ENCODE peak calls at places on chromosomes 1 and 21, in ten cellular contexts. One of them, this sample, is unnamed. For H3K4me1, the result is how much of the 10 kb centered on the place peaks cover.

GRCh38 chr21:46334351-46335140 is 10.6 kb downstream of the PCNT start:
- DNase-seq in A549: no peak
- DNase-seq in colonic mucosa: no peak
- DNase-seq in lower lobe of right lung: no peak
- DNase-seq in psoas muscle: no peak
- DNase-seq in left ventricle myocardium inferior: no peak
- DNase-seq in body of pancreas: no peak
- DNase-seq in OCI-LY7: no peak
- DNase-seq in thoracic aorta: no peak
- DNase-seq in heart right ventricle: no peak
- DNase-seq in this sample: no peak

GRCh38 chr1:7755448-7755847 is 15.6 kb upstream of the VAMP3 start:
- DNase-seq in body of pancreas: no peak
- DNase-seq in thoracic aorta: no peak
- DNase-seq in A549: peak
- DNase-seq in heart right ventricle: no peak
- DNase-seq in left ventricle myocardium inferior: no peak
- DNase-seq in lower lobe of right lung: no peak
- DNase-seq in colonic mucosa: no peak
- DNase-seq in psoas muscle: no peak
- DNase-seq in OCI-LY7: peak
- DNase-seq in this sample: no peak

GRCh38 chr1:15935056-15935950 is 40.6 kb downstream of the ZBTB17 start:
- DNase-seq in heart right ventricle: no peak
- DNase-seq in colonic mucosa: no peak
- DNase-seq in body of pancreas: no peak
- DNase-seq in left ventricle myocardium inferior: no peak
- DNase-seq in lower lobe of right lung: no peak
- DNase-seq in A549: no peak
- DNase-seq in thoracic aorta: no peak
- DNase-seq in OCI-LY7: no peak
- DNase-seq in psoas muscle: no peak
- DNase-seq in this sample: peak

GRCh38 chr1:89198500-89199072 is at the start of gene GBP4:
- DNase-seq in psoas muscle: peak
- DNase-seq in lower lobe of right lung: peak
- DNase-seq in A549: peak
- DNase-seq in OCI-LY7: no peak
- DNase-seq in colonic mucosa: peak
- DNase-seq in body of pancreas: peak
- DNase-seq in left ventricle myocardium inferior: peak
- DNase-seq in thoracic aorta: no peak
- DNase-seq in heart right ventricle: peak
- DNase-seq in this sample: peak

GRCh38 chr1:9960705-9961562 is 17.7 kb downstream of the NMNAT1 start:
- DNase-seq in A549: no peak
- DNase-seq in lower lobe of right lung: no peak
- DNase-seq in heart right ventricle: no peak
- DNase-seq in OCI-LY7: peak
- DNase-seq in thoracic aorta: no peak
- DNase-seq in psoas muscle: no peak
- DNase-seq in left ventricle myocardium inferior: no peak
- DNase-seq in colonic mucosa: no peak
- DNase-seq in body of pancreas: no peak
- DNase-seq in this sample: no peak

GRCh38 chr1:155064109-155064812 is 721 bp downstream of the EFNA4 start:
- DNase-seq in thoracic aorta: no peak
- DNase-seq in colonic mucosa: peak
- DNase-seq in body of pancreas: no peak
- DNase-seq in OCI-LY7: peak
- DNase-seq in A549: peak
- DNase-seq in left ventricle myocardium inferior: no peak
- DNase-seq in heart right ventricle: no peak
- DNase-seq in lower lobe of right lung: no peak
- DNase-seq in psoas muscle: no peak
- DNase-seq in this sample: no peak

GRCh38 chr1:209257021-209257420 is 326.5 kb upstream of the CAMK1G start:
- DNase-seq in psoas muscle: no peak
- DNase-seq in thoracic aorta: no peak
- DNase-seq in heart right ventricle: no peak
- DNase-seq in A549: no peak
- DNase-seq in OCI-LY7: no peak
- DNase-seq in colonic mucosa: no peak
- DNase-seq in lower lobe of right lung: no peak
- DNase-seq in left ventricle myocardium inferior: no peak
- DNase-seq in body of pancreas: no peak
- DNase-seq in this sample: no peak

GRCh38 chr1:245512980-245513578 is 358.3 kb downstream of the KIF26B start:
- DNase-seq in lower lobe of right lung: no peak
- DNase-seq in psoas muscle: no peak
- DNase-seq in thoracic aorta: no peak
- DNase-seq in heart right ventricle: no peak
- DNase-seq in OCI-LY7: no peak
- DNase-seq in A549: no peak
- DNase-seq in body of pancreas: no peak
- DNase-seq in left ventricle myocardium inferior: no peak
- DNase-seq in colonic mucosa: no peak
- DNase-seq in this sample: no peak

GRCh38 chr1:89552481-89553194 is 28.0 kb downstream of the LRRC8B start:
- DNase-seq in thoracic aorta: no peak
- DNase-seq in psoas muscle: no peak
- DNase-seq in A549: no peak
- DNase-seq in OCI-LY7: peak
- DNase-seq in body of pancreas: no peak
- DNase-seq in lower lobe of right lung: no peak
- DNase-seq in heart right ventricle: no peak
- DNase-seq in left ventricle myocardium inferior: no peak
- DNase-seq in colonic mucosa: no peak
- DNase-seq in this sample: no peak

GRCh38 chr1:205346956-205347574 is 9.7 kb downstream of the KLHDC8A start:
- DNase-seq in colonic mucosa: no peak
- DNase-seq in psoas muscle: no peak
- DNase-seq in thoracic aorta: no peak
- DNase-seq in body of pancreas: no peak
- DNase-seq in A549: peak
- DNase-seq in left ventricle myocardium inferior: no peak
- DNase-seq in heart right ventricle: no peak
- DNase-seq in lower lobe of right lung: no peak
- DNase-seq in OCI-LY7: no peak
- DNase-seq in this sample: no peak

GRCh38 chr1:245409341-245410195 is 254.8 kb downstream of the KIF26B start:
- DNase-seq in body of pancreas: no peak
- DNase-seq in colonic mucosa: no peak
- DNase-seq in OCI-LY7: no peak
- DNase-seq in thoracic aorta: no peak
- DNase-seq in left ventricle myocardium inferior: no peak
- DNase-seq in psoas muscle: no peak
- DNase-seq in heart right ventricle: no peak
- DNase-seq in lower lobe of right lung: no peak
- DNase-seq in A549: no peak
- DNase-seq in this sample: no peak

GRCh38 chr1:152622803-152623202 is at the start of gene LCE3A:
- DNase-seq in heart right ventricle: no peak
- DNase-seq in OCI-LY7: no peak
- DNase-seq in lower lobe of right lung: no peak
- DNase-seq in body of pancreas: no peak
- DNase-seq in thoracic aorta: no peak
- DNase-seq in left ventricle myocardium inferior: no peak
- DNase-seq in colonic mucosa: no peak
- DNase-seq in A549: no peak
- DNase-seq in psoas muscle: peak
- DNase-seq in this sample: peak

GRCh38 chr1:233097546-233098254 is 147.3 kb downstream of the NTPCR start:
- DNase-seq in colonic mucosa: no peak
- DNase-seq in left ventricle myocardium inferior: no peak
- DNase-seq in heart right ventricle: no peak
- DNase-seq in A549: peak
- DNase-seq in body of pancreas: no peak
- DNase-seq in psoas muscle: no peak
- DNase-seq in lower lobe of right lung: no peak
- DNase-seq in thoracic aorta: no peak
- DNase-seq in OCI-LY7: no peak
- DNase-seq in this sample: no peak

GRCh38 chr1:150010388-150011115 is at the start of gene OTUD7B:
- DNase-seq in A549: peak
- DNase-seq in colonic mucosa: peak
- DNase-seq in body of pancreas: peak
- DNase-seq in left ventricle myocardium inferior: peak
- DNase-seq in thoracic aorta: peak
- DNase-seq in heart right ventricle: peak
- DNase-seq in lower lobe of right lung: peak
- DNase-seq in OCI-LY7: peak
- DNase-seq in psoas muscle: peak
- DNase-seq in this sample: peak

GRCh38 chr1:18556364-18556763 is 74.3 kb upstream of the PAX7 start:
- DNase-seq in lower lobe of right lung: no peak
- DNase-seq in A549: peak
- DNase-seq in thoracic aorta: no peak
- DNase-seq in colonic mucosa: no peak
- DNase-seq in left ventricle myocardium inferior: no peak
- DNase-seq in heart right ventricle: no peak
- DNase-seq in body of pancreas: no peak
- DNase-seq in psoas muscle: no peak
- DNase-seq in OCI-LY7: peak
- DNase-seq in this sample: no peak

GRCh38 chr1:215079456-215079855 is 3.1 kb upstream of the KCNK2 start:
- DNase-seq in colonic mucosa: no peak
- DNase-seq in heart right ventricle: no peak
- DNase-seq in body of pancreas: no peak
- DNase-seq in OCI-LY7: no peak
- DNase-seq in left ventricle myocardium inferior: no peak
- DNase-seq in psoas muscle: no peak
- DNase-seq in A549: no peak
- DNase-seq in thoracic aorta: no peak
- DNase-seq in lower lobe of right lung: no peak
- DNase-seq in this sample: no peak

DNA sequence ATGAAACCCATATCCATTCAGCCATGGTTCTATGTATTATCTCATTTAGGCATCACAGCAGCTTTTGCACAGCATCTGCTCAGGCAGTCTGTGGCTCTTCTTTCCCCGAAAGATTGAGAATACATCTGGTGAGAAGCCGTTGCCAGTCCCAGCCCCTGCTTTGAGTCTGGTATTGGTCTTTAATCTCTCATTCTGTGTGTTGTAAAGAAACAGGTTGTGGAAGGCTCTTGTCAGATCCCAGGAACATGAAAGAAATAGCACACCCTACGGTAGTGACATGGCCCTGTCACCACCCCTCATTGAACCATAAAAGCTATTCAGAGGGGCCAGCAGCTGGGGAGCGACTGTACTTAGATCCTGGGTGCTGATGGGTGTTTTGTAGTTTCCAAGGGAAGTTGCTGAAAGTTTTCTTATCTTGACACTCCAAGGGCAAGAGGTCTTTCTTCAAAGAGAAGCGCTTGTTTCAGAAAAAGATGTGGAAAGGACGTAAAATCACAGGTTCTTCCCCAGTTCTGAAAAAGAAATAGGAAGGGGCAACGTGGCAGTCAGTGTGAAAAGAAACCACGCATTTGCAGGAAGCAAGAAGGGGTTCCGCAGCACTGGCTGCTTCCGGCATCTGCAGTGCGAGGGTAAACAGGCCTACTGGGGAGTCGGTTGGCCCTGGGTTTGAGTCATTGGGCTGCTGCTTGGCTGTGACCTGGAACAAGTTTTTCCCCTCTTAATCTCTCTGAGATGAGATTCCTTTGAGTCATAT is 145.0 kb downstream of the DHRS3 start:
- DNase-seq in thoracic aorta: no peak
- DNase-seq in body of pancreas: no peak
- DNase-seq in colonic mucosa: no peak
- DNase-seq in heart right ventricle: no peak
- DNase-seq in psoas muscle: no peak
- DNase-seq in lower lobe of right lung: no peak
- DNase-seq in A549: no peak
- DNase-seq in OCI-LY7: no peak
- DNase-seq in left ventricle myocardium inferior: no peak
- DNase-seq in this sample: no peak
- TF ChIP-seq CTCF in thoracic aorta: no peak
- TF ChIP-seq CTCF in body of pancreas: no peak
- TF ChIP-seq CTCF in colonic mucosa: no peak
- TF ChIP-seq CTCF in heart right ventricle: no peak
- TF ChIP-seq CTCF in psoas muscle: no peak
- TF ChIP-seq CTCF in lower lobe of right lung: no peak
- TF ChIP-seq CTCF in A549: no peak
- TF ChIP-seq CTCF in OCI-LY7: no peak
- TF ChIP-seq CTCF in left ventricle myocardium inferior: no peak
- TF ChIP-seq CTCF in this sample: no peak

GRCh38 chr1:66275601-66276023 is 258.3 kb upstream of the SGIP1 start:
- DNase-seq in lower lobe of right lung: no peak
- DNase-seq in thoracic aorta: no peak
- DNase-seq in body of pancreas: no peak
- DNase-seq in OCI-LY7: no peak
- DNase-seq in heart right ventricle: peak
- DNase-seq in A549: no peak
- DNase-seq in psoas muscle: no peak
- DNase-seq in left ventricle myocardium inferior: no peak
- DNase-seq in colonic mucosa: no peak
- DNase-seq in this sample: no peak
- H3K27ac ChIP-seq in lower lobe of right lung: peak
- H3K27ac ChIP-seq in thoracic aorta: no peak
- H3K27ac ChIP-seq in body of pancreas: no peak
- H3K27ac ChIP-seq in OCI-LY7: no peak
- H3K27ac ChIP-seq in heart right ventricle: peak
- H3K27ac ChIP-seq in A549: peak
- H3K27ac ChIP-seq in psoas muscle: peak
- H3K27ac ChIP-seq in left ventricle myocardium inferior: peak
- H3K27ac ChIP-seq in colonic mucosa: peak
- H3K27ac ChIP-seq in this sample: no peak

GRCh38 chr21:33332143-33332542 is 7.4 kb downstream of the IFNAR1 start:
- DNase-seq in body of pancreas: no peak
- DNase-seq in colonic mucosa: no peak
- DNase-seq in heart right ventricle: no peak
- DNase-seq in A549: no peak
- DNase-seq in lower lobe of right lung: no peak
- DNase-seq in psoas muscle: no peak
- DNase-seq in thoracic aorta: no peak
- DNase-seq in OCI-LY7: peak
- DNase-seq in left ventricle myocardium inferior: no peak
- DNase-seq in this sample: no peak
- H3K4me1 ChIP-seq in body of pancreas: under half
- H3K4me1 ChIP-seq in colonic mucosa: under half
- H3K4me1 ChIP-seq in heart right ventricle: under half
- H3K4me1 ChIP-seq in A549: under half
- H3K4me1 ChIP-seq in lower lobe of right lung: under half
- H3K4me1 ChIP-seq in psoas muscle: under half
- H3K4me1 ChIP-seq in thoracic aorta: under half
- H3K4me1 ChIP-seq in OCI-LY7: half or more
- H3K4me1 ChIP-seq in left ventricle myocardium inferior: under half
- H3K4me1 ChIP-seq in this sample: under half

DNA sequence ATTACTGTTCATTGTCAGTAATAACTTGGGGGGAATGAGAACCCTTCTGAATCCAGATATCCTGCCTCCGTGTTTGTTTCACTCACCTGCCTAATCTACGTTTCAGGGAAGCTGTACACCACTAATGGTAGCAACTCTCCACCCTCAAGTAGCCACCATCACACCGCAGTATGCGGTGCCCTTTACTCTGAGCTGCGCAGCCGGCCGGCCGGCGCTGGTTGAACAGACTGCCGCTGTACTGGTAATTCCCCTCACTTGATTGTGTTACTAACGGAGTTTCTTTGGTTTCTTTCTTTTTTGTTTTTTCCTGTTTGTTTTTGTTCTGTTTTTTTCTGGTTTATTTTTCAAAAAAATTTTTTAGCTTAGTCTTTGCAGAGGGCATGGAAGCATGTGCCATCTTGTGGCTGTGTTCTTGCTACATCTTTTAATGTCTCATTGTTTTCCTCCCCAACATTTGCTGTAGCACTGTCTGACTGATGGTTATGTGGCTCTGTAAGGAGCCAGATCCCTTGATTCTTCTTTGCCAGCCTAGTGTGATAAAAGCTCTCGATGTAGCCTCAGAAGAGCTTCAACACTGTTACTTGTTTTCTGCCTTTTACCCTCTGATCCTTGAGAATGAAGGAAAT is 15.9 kb upstream of the OLFML3 start:
- DNase-seq in heart right ventricle: no peak
- DNase-seq in thoracic aorta: no peak
- DNase-seq in colonic mucosa: no peak
- DNase-seq in lower lobe of right lung: no peak
- DNase-seq in psoas muscle: no peak
- DNase-seq in A549: no peak
- DNase-seq in OCI-LY7: peak
- DNase-seq in body of pancreas: no peak
- DNase-seq in left ventricle myocardium inferior: no peak
- DNase-seq in this sample: no peak
- TF ChIP-seq CTCF in heart right ventricle: no peak
- TF ChIP-seq CTCF in thoracic aorta: no peak
- TF ChIP-seq CTCF in colonic mucosa: no peak
- TF ChIP-seq CTCF in lower lobe of right lung: no peak
- TF ChIP-seq CTCF in psoas muscle: no peak
- TF ChIP-seq CTCF in A549: no peak
- TF ChIP-seq CTCF in OCI-LY7: peak
- TF ChIP-seq CTCF in body of pancreas: no peak
- TF ChIP-seq CTCF in left ventricle myocardium inferior: no peak
- TF ChIP-seq CTCF in this sample: no peak

This sample was measured in ovary.